ENCODE peak calls at places on chromosomes 6 and 20, in ten cellular contexts. O is astrocyte of the spinal cord; F is NCI-H748 treated with DMSO at 0.1 percent for 48 hours; X is heart right ventricle; B is neuronal stem cell; G is upper lobe of right lung; U is T-helper 17 cell; D is NCI-H510A; W is stimulated activated CD4-positive, alpha-beta T cell treated with anti-CD3 and anti-CD28 coated beads, Interleukin-2, amount 100 ng/mL, for 48 hours; J is AML-193. T is an unnamed sample.

GRCh38 chr20:56503911-56504310 is 20.6 kb upstream of the FAM209A start:
- DNase-seq in O (no peak), F (no peak), X (no peak), B (no peak), G (no peak), U (no peak), D (no peak), W (no peak), J (no peak), T (no peak)

GRCh38 chr6:130240232-130240631 is 17.5 kb upstream of the SAMD3 start:
- DNase-seq in O (peak), F (no peak), X (no peak), B (no peak), G (no peak), U (no peak), D (no peak), W (no peak), J (no peak), T (no peak)

GRCh38 chr6:8628063-8628462 is 192.7 kb upstream of the SLC35B3 start:
- DNase-seq in O (peak), F (no peak), X (no peak), B (no peak), G (no peak), U (no peak), D (no peak), W (no peak), J (no peak), T (no peak)

GRCh38 chr6:80939936-80940335 is 812.5 kb downstream of the TENT5A start:
- DNase-seq in O (no peak), F (no peak), X (no peak), B (no peak), G (no peak), U (no peak), D (no peak), W (no peak), J (no peak), T (no peak)

GRCh38 chr6:33755070-33755869 is 8.6 kb upstream of the IP6K3 start:
- DNase-seq in O (no peak), F (no peak), X (no peak), B (no peak), G (no peak), U (no peak), D (peak), W (no peak), J (no peak), T (no peak)

GRCh38 chr6:3522561-3523287 is 65.9 kb upstream of the SLC22A23 start:
- DNase-seq in O (peak), F (no peak), X (no peak), B (no peak), G (no peak), U (no peak), D (no peak), W (no peak), J (no peak), T (no peak)

GRCh38 chr20:16846011-16846410 is 97.9 kb downstream of the OTOR start:
- DNase-seq in O (no peak), F (no peak), X (no peak), B (no peak), G (no peak), U (no peak), D (no peak), W (no peak), J (no peak), T (no peak)

GRCh38 chr6:15073344-15073789 is 172.5 kb upstream of the JARID2 start:
- DNase-seq in O (no peak), F (no peak), X (no peak), B (no peak), G (no peak), U (no peak), D (no peak), W (no peak), J (no peak), T (no peak)

GRCh38 chr6:55794136-55794812 is 81.1 kb downstream of the BMP5 start:
- DNase-seq in O (peak), F (no peak), X (no peak), B (no peak), G (no peak), U (no peak), D (no peak), W (no peak), J (no peak), T (no peak)

GRCh38 chr6:116969211-116969863 is 92.3 kb downstream of the RFX6 start:
- DNase-seq in O (peak), F (peak), X (no peak), B (peak), G (no peak), U (no peak), D (no peak), W (peak), J (peak), T (no peak)

GRCh38 chr6:87164004-87164403 is 8.6 kb downstream of the ZNF292 start:
- DNase-seq in O (no peak), F (no peak), X (no peak), B (no peak), G (no peak), U (no peak), D (no peak), W (no peak), J (no peak), T (no peak)

GRCh38 chr20:33488201-33488600 is 1.7 kb upstream of the CBFA2T2 start:
- DNase-seq in O (no peak), F (no peak), X (no peak), B (no peak), G (peak), U (no peak), D (no peak), W (no peak), J (no peak), T (no peak)

GRCh38 chr6:35552285-35552917 is 39.7 kb upstream of the TULP1 start:
- DNase-seq in O (no peak), F (no peak), X (no peak), B (no peak), G (peak), U (peak), D (no peak), W (peak), J (peak), T (no peak)

GRCh38 chr6:104613416-104614001 is 246.2 kb downstream of the HACE1 start:
- DNase-seq in O (peak), F (no peak), X (no peak), B (no peak), G (no peak), U (no peak), D (no peak), W (no peak), J (no peak), T (no peak)

GRCh38 chr6:30964075-30964474 is 19.4 kb upstream of the MUC21 start:
- DNase-seq in O (peak), F (no peak), X (no peak), B (no peak), G (no peak), U (no peak), D (no peak), W (no peak), J (no peak), T (no peak)

GRCh38 chr6:156013155-156013554 is 557.5 kb upstream of the NOX3 start:
- DNase-seq in O (no peak), F (no peak), X (no peak), B (no peak), G (no peak), U (no peak), D (no peak), W (no peak), J (peak), T (no peak)

GRCh38 chr6:56033451-56033850 is 158.1 kb upstream of the BMP5 start:
- DNase-seq in O (no peak), F (no peak), X (no peak), B (no peak), G (no peak), U (no peak), D (no peak), W (no peak), J (no peak), T (no peak)

GRCh38 chr6:20952605-20953004 is 418.3 kb downstream of the CDKAL1 start:
- DNase-seq in O (peak), F (peak), X (no peak), B (no peak), G (no peak), U (no peak), D (no peak), W (no peak), J (no peak), T (no peak)

GRCh38 chr20:3311623-3312022 is 72.6 kb upstream of the SLC4A11 start:
- DNase-seq in O (no peak), F (no peak), X (no peak), B (no peak), G (no peak), U (no peak), D (no peak), W (no peak), J (no peak), T (no peak)

GRCh38 chr6:25103603-25104002 is 167.8 kb upstream of the RIPOR2 start:
- DNase-seq in O (no peak), F (no peak), X (no peak), B (no peak), G (no peak), U (no peak), D (no peak), W (no peak), J (no peak), T (no peak)

GRCh38 chr20:50285376-50286173 is 94.9 kb downstream of the CEBPB start:
- DNase-seq in O (peak), F (no peak), X (no peak), B (no peak), G (no peak), U (no peak), D (no peak), W (no peak), J (no peak), T (no peak)

GRCh38 chr20:4708856-4709255 is 12.9 kb upstream of the PRND start:
- DNase-seq in O (no peak), F (no peak), X (no peak), B (no peak), G (no peak), U (no peak), D (no peak), W (no peak), J (no peak), T (no peak)

GRCh38 chr6:160139420-160139851 is 17.8 kb downstream of the SLC22A1 start:
- DNase-seq in O (peak), F (no peak), X (no peak), B (no peak), G (peak), U (no peak), D (no peak), W (no peak), J (no peak), T (no peak)

GRCh38 chr6:158958504-158959386 is 41.3 kb downstream of the RSPH3 start:
- DNase-seq in O (no peak), F (no peak), X (no peak), B (no peak), G (no peak), U (no peak), D (no peak), W (no peak), J (no peak), T (no peak)

GRCh38 chr20:64254571-64255360 is 782 bp upstream of the PCMTD2 start:
- DNase-seq in O (no peak), F (no peak), X (no peak), B (no peak), G (no peak), U (no peak), D (no peak), W (no peak), J (no peak), T (no peak)

GRCh38 chr6:13066050-13066449 is 262.3 kb downstream of the TBC1D7 start:
- DNase-seq in O (no peak), F (no peak), X (no peak), B (no peak), G (no peak), U (no peak), D (no peak), W (no peak), J (no peak), T (no peak)

GRCh38 chr6:32627249-32627648 is 10.0 kb upstream of the HLA-DQA1 start:
- DNase-seq in O (no peak), F (no peak), X (no peak), B (no peak), G (no peak), U (no peak), D (no peak), W (no peak), J (no peak), T (no peak)

GRCh38 chr6:81515562-81516453 is 236.7 kb downstream of the TENT5A start:
- DNase-seq in O (no peak), F (no peak), X (no peak), B (no peak), G (no peak), U (no peak), D (no peak), W (no peak), J (no peak), T (no peak)

GRCh38 chr20:33337119-33337518 is 54.1 kb downstream of the BPIFB1 start:
- DNase-seq in O (no peak), F (no peak), X (no peak), B (no peak), G (no peak), U (no peak), D (no peak), W (no peak), J (no peak), T (no peak)

GRCh38 chr20:50916257-50916656 is 15.0 kb downstream of the ADNP start:
- DNase-seq in O (no peak), F (no peak), X (no peak), B (no peak), G (no peak), U (no peak), D (no peak), W (no peak), J (no peak), T (no peak)

GRCh38 chr6:10522929-10523573 is 1.9 kb downstream of the GCNT2 start:
- DNase-seq in O (no peak), F (no peak), X (no peak), B (no peak), G (no peak), U (no peak), D (no peak), W (no peak), J (no peak), T (no peak)

GRCh38 chr6:24779416-24779815 is 4.7 kb downstream of the GMNN start:
- DNase-seq in O (no peak), F (no peak), X (no peak), B (no peak), G (no peak), U (no peak), D (no peak), W (no peak), J (no peak), T (no peak)

GRCh38 chr6:109197061-109197460 is 101.8 kb downstream of the CEP57L1 start:
- DNase-seq in O (no peak), F (no peak), X (no peak), B (no peak), G (no peak), U (no peak), D (no peak), W (no peak), J (no peak), T (no peak)

GRCh38 chr6:46170357-46171289 is at the start of gene ENPP5:
- DNase-seq in O (no peak), F (peak), X (peak), B (peak), G (peak), U (peak), D (peak), W (peak), J (no peak), T (peak)

GRCh38 chr6:128507337-128508310 is 12.8 kb downstream of the PTPRK start:
- DNase-seq in O (peak), F (no peak), X (no peak), B (no peak), G (no peak), U (no peak), D (no peak), W (no peak), J (no peak), T (no peak)

GRCh38 chr6:144064402-144064830 is 31.0 kb downstream of the SF3B5 start:
- DNase-seq in O (no peak), F (peak), X (peak), B (peak), G (peak), U (peak), D (no peak), W (peak), J (peak), T (peak)

T was measured in Right ventricle myocardium inferior.